ENCODE peak calls at places on chromosome 20, in eight cellular contexts. One of them, this sample, is unnamed.
A peak's percentile ranks its signal among the peaks of the same experiment; 100 is the strongest.

GRCh38 chr20:59322101-59322500 is 21.7 kb downstream of the EDN3 start:
- DNase-seq in HT1080: no peak
- DNase-seq in thoracic aorta: no peak
- DNase-seq in amniotic stem cell: no peak
- DNase-seq in activated T-helper 1 cell treated with anti-CD3 and anti-CD28 coated beads, Interleukin-2, amount 50 U/mL, for 16 hours: no peak
- DNase-seq in PC-9: no peak
- DNase-seq in ELR: no peak
- DNase-seq in kidney epithelial cell: no peak
- DNase-seq in this sample: no peak

GRCh38 chr20:34069341-34070078 is 42.5 kb downstream of the EIF2S2 start:
- DNase-seq in kidney epithelial cell: peak; percentile 19
- DNase-seq in PC-9: peak; percentile 75
- DNase-seq in ELR: peak; percentile 88
- DNase-seq in activated T-helper 1 cell treated with anti-CD3 and anti-CD28 coated beads, Interleukin-2, amount 50 U/mL, for 16 hours: peak; percentile 18
- DNase-seq in HT1080: peak; percentile 71
- DNase-seq in thoracic aorta: peak; percentile 31
- DNase-seq in amniotic stem cell: no peak
- DNase-seq in this sample: peak; percentile 84

GRCh38 chr20:25015986-25016385 is 23.4 kb upstream of the APMAP start:
- DNase-seq in PC-9: no peak
- DNase-seq in HT1080: no peak
- DNase-seq in ELR: no peak
- DNase-seq in kidney epithelial cell: no peak
- DNase-seq in thoracic aorta: no peak
- DNase-seq in amniotic stem cell: no peak
- DNase-seq in activated T-helper 1 cell treated with anti-CD3 and anti-CD28 coated beads, Interleukin-2, amount 50 U/mL, for 16 hours: no peak
- DNase-seq in this sample: no peak

GRCh38 chr20:57392130-57392445 is 892 bp downstream of the RBM38 start:
- DNase-seq in ELR: peak; percentile 22
- DNase-seq in thoracic aorta: no peak
- DNase-seq in kidney epithelial cell: no peak
- DNase-seq in PC-9: no peak
- DNase-seq in amniotic stem cell: no peak
- DNase-seq in HT1080: no peak
- DNase-seq in activated T-helper 1 cell treated with anti-CD3 and anti-CD28 coated beads, Interleukin-2, amount 50 U/mL, for 16 hours: no peak
- DNase-seq in this sample: no peak

GRCh38 chr20:13302647-13303425 is 81.8 kb downstream of the ISM1 start:
- DNase-seq in PC-9: peak; percentile 15
- DNase-seq in HT1080: peak; percentile 37
- DNase-seq in kidney epithelial cell: no peak
- DNase-seq in ELR: peak; percentile 43
- DNase-seq in thoracic aorta: no peak
- DNase-seq in activated T-helper 1 cell treated with anti-CD3 and anti-CD28 coated beads, Interleukin-2, amount 50 U/mL, for 16 hours: no peak
- DNase-seq in amniotic stem cell: no peak
- DNase-seq in this sample: no peak

GRCh38 chr20:64223526-64224067 is 32.0 kb upstream of the PCMTD2 start:
- DNase-seq in PC-9: no peak
- DNase-seq in thoracic aorta: no peak
- DNase-seq in kidney epithelial cell: peak; percentile 19
- DNase-seq in activated T-helper 1 cell treated with anti-CD3 and anti-CD28 coated beads, Interleukin-2, amount 50 U/mL, for 16 hours: no peak
- DNase-seq in amniotic stem cell: no peak
- DNase-seq in ELR: peak; percentile 24
- DNase-seq in HT1080: no peak
- DNase-seq in this sample: no peak

GRCh38 chr20:31560900-31561598 is 44.0 kb upstream of the ID1 start:
- DNase-seq in kidney epithelial cell: peak; percentile 94
- DNase-seq in HT1080: peak; percentile 97
- DNase-seq in amniotic stem cell: peak; percentile 92
- DNase-seq in ELR: peak; percentile 99
- DNase-seq in thoracic aorta: peak; percentile 61
- DNase-seq in PC-9: peak; percentile 85
- DNase-seq in activated T-helper 1 cell treated with anti-CD3 and anti-CD28 coated beads, Interleukin-2, amount 50 U/mL, for 16 hours: no peak
- DNase-seq in this sample: peak; percentile 93

GRCh38 chr20:32958574-32958973 is 45.7 kb downstream of the SUN5 start:
- DNase-seq in kidney epithelial cell: no peak
- DNase-seq in PC-9: no peak
- DNase-seq in HT1080: no peak
- DNase-seq in thoracic aorta: no peak
- DNase-seq in ELR: no peak
- DNase-seq in activated T-helper 1 cell treated with anti-CD3 and anti-CD28 coated beads, Interleukin-2, amount 50 U/mL, for 16 hours: no peak
- DNase-seq in amniotic stem cell: no peak
- DNase-seq in this sample: no peak

GRCh38 chr20:251352-251751 is 6.2 kb upstream of the DEFB132 start:
- DNase-seq in ELR: no peak
- DNase-seq in PC-9: no peak
- DNase-seq in kidney epithelial cell: no peak
- DNase-seq in amniotic stem cell: no peak
- DNase-seq in HT1080: no peak
- DNase-seq in thoracic aorta: no peak
- DNase-seq in activated T-helper 1 cell treated with anti-CD3 and anti-CD28 coated beads, Interleukin-2, amount 50 U/mL, for 16 hours: no peak
- DNase-seq in this sample: no peak

This sample was measured in astrocyte of the cerebellum.